ENCODE peak calls at places on chromosome 3, in five cellular contexts. A is DND-41, D is lung, C is pancreas, H is A549. G is an unnamed sample.

GRCh38 chr3:81816473-81817260 is 55.2 kb upstream of the GBE1 start:
- DNase-seq in A (peak), H (no peak), C (no peak), D (no peak), G (peak)

GRCh38 chr3:15476378-15476777 is 45.1 kb downstream of the COLQ start:
- DNase-seq in A (no peak), C (no peak), D (no peak), H (no peak), G (no peak)

GRCh38 chr3:112699436-112699978 is 58.6 kb upstream of the CCDC80 start:
- DNase-seq in H (peak), D (no peak), A (no peak), C (no peak), G (no peak)

GRCh38 chr3:170387952-170388351 is 30.4 kb downstream of the SKIL start:
- DNase-seq in H (peak), A (no peak), D (no peak), C (no peak), G (no peak)

GRCh38 chr3:127174715-127175140 is 18.2 kb upstream of the PRR23E start:
- DNase-seq in D (peak), H (no peak), C (no peak), A (no peak), G (no peak)

GRCh38 chr3:196186661-196187573 is 24.3 kb downstream of the ZDHHC19 start:
- DNase-seq in A (peak), C (no peak), D (no peak), H (no peak), G (no peak)

GRCh38 chr3:28268989-28269388 is 27.6 kb downstream of the CMC1 start:
- DNase-seq in H (peak), A (no peak), D (no peak), C (no peak), G (no peak)

GRCh38 chr3:196643201-196643749 is 3.8 kb downstream of the NRROS start:
- DNase-seq in H (no peak), C (no peak), D (no peak), A (peak), G (no peak)

GRCh38 chr3:38003371-38003816 is 12.8 kb downstream of the VILL start:
- DNase-seq in C (peak), A (peak), H (peak), D (no peak), G (no peak)

GRCh38 chr3:157905885-157906284 is 200.3 kb downstream of the SHOX2 start:
- DNase-seq in H (no peak), C (no peak), D (no peak), A (no peak), G (no peak)

GRCh38 chr3:191889781-191890180 is 428.8 kb downstream of the PYDC2 start:
- DNase-seq in C (no peak), A (no peak), D (no peak), H (no peak), G (no peak)

GRCh38 chr3:109081746-109082510 is 36.0 kb downstream of the MORC1 start:
- DNase-seq in A (peak), H (peak), C (no peak), D (no peak), G (peak)

GRCh38 chr3:141431411-141432378 is 55.1 kb upstream of the RASA2 start:
- DNase-seq in C (no peak), H (no peak), D (no peak), A (no peak), G (no peak)

GRCh38 chr3:34408088-34408487 is 609.7 kb downstream of the PDCD6IP start:
- DNase-seq in D (no peak), H (no peak), C (no peak), A (no peak), G (no peak)

GRCh38 chr3:45795882-45796765 is at the start of gene SLC6A20:
- DNase-seq in D (no peak), H (no peak), C (peak), A (no peak), G (no peak)

GRCh38 chr3:123299581-123299980 is 97.8 kb downstream of the SEC22A start:
- DNase-seq in H (no peak), A (no peak), D (no peak), C (no peak), G (no peak)

GRCh38 chr3:65963787-65964707 is 74.7 kb downstream of the MAGI1 start:
- DNase-seq in H (peak), A (no peak), C (no peak), D (no peak), G (peak)

GRCh38 chr3:66047321-66048050 is 8.8 kb upstream of the MAGI1 start:
- DNase-seq in D (no peak), C (no peak), H (no peak), A (no peak), G (no peak)

GRCh38 chr3:170835346-170835745 is 34.6 kb downstream of the RPL22L1 start:
- DNase-seq in A (no peak), C (no peak), H (no peak), D (no peak), G (no peak)

GRCh38 chr3:44568561-44568960 is 13.6 kb downstream of the ZKSCAN7 start:
- DNase-seq in H (no peak), C (no peak), D (no peak), A (no peak), G (no peak)

GRCh38 chr3:50258979-50259378 is 10.0 kb upstream of the SEMA3B start:
- DNase-seq in H (no peak), A (no peak), D (no peak), C (no peak), G (no peak)
- TF ChIP-seq CTCF in H (no peak), A (peak), D (no peak), C (no peak), G (no peak)

DNA sequence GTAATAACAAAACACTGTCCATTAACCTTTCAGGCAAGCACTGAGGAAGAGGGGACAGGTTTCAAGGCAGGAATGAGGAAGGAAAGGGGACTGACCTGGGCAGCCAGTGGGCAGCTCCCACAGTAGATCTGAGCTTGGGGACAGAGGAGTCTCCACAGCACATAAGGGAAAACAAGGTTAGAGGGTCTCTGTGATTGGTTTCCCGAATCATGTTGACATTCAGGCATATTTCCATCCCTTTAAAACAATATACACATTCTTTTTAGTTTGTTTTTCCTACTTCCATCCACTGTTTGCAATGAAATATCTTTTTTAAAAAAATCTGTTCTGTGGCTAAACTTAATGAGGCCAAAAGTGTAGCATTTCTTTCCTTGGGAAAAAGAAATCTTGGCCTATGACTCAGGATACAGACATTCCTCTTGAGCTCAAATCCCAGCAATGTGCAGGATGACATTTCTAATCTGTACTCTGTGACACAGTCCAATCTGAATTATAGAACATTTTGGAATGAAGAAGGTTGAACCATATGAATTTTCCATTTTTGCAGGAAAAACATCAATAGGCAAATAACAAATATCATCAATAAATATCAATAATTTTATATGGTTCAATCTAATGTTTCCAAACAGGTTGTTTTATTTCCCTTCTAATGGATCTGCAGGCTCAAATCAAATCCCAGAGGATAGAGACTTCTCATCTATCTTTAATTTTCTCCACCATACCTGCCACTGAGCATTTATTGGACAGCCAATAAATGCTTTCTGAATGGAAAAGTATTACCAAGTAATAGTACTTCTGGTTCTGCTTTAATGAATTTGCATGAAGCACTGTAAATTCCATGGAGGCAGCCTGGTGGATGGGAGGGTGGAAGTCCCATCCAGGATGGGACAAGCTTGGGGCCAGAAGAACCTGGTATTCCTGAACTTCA is 54.1 kb downstream of the ITGB5 start:
- DNase-seq in A (no peak), C (no peak), H (no peak), D (no peak), G (peak)
- H3K4me3 ChIP-seq in A (no peak), C (no peak), H (peak), D (no peak), G (no peak)

GRCh38 chr3:70753572-70753971 is 441.1 kb upstream of the MDFIC2 start:
- DNase-seq in C (no peak), H (peak), D (no peak), A (no peak), G (no peak)
- TF ChIP-seq CTCF in C (no peak), H (peak), D (no peak), A (no peak), G (peak)

GRCh38 chr3:55180161-55180560 is 252.3 kb upstream of the LRTM1 start:
- DNase-seq in A (no peak), H (no peak), D (no peak), C (no peak), G (no peak)
- H3K4me3 ChIP-seq in A (no peak), H (no peak), D (no peak), C (no peak), G (no peak)

GRCh38 chr3:189340680-189341460 is 169.1 kb downstream of the TPRG1 start:
- DNase-seq in A (peak), D (no peak), H (peak), C (no peak), G (no peak)
- TF ChIP-seq CTCF in A (peak), D (no peak), H (no peak), C (no peak), G (peak)

G was measured in HFF-Myc.